ENCODE peak calls at places on chromosomes 11 and 22, in four cellular contexts. One of them, this sample, is unnamed.

GRCh38 chr11:94171693-94172440 is 43.2 kb downstream of the PANX1 start:
- DNase-seq in esophagus muscularis mucosa: peak
- DNase-seq in foreskin fibroblast: peak
- DNase-seq in A549: peak
- DNase-seq in this sample: no peak

GRCh38 chr11:119584193-119585037 is 144.6 kb downstream of the NECTIN1 start:
- DNase-seq in esophagus muscularis mucosa: no peak
- DNase-seq in foreskin fibroblast: peak
- DNase-seq in A549: no peak
- DNase-seq in this sample: no peak

GRCh38 chr22:26805131-26805530 is 147.7 kb downstream of the MIAT start:
- DNase-seq in esophagus muscularis mucosa: no peak
- DNase-seq in foreskin fibroblast: no peak
- DNase-seq in A549: no peak
- DNase-seq in this sample: no peak

GRCh38 chr11:70423523-70424505 is 25.5 kb downstream of the CTTN start:
- DNase-seq in A549: peak
- DNase-seq in esophagus muscularis mucosa: no peak
- DNase-seq in foreskin fibroblast: peak
- DNase-seq in this sample: peak

GRCh38 chr11:119490253-119491006 is 67.5 kb upstream of the THY1 start:
- DNase-seq in esophagus muscularis mucosa: no peak
- DNase-seq in foreskin fibroblast: no peak
- DNase-seq in A549: no peak
- DNase-seq in this sample: no peak

GRCh38 chr11:110317516-110317932 is 21.1 kb upstream of the RDX start:
- DNase-seq in foreskin fibroblast: no peak
- DNase-seq in A549: no peak
- DNase-seq in esophagus muscularis mucosa: no peak
- DNase-seq in this sample: no peak

GRCh38 chr11:58762284-58763119 is 30.8 kb upstream of the GLYAT start:
- DNase-seq in esophagus muscularis mucosa: no peak
- DNase-seq in foreskin fibroblast: no peak
- DNase-seq in A549: no peak
- DNase-seq in this sample: no peak

GRCh38 chr11:14384338-14384737 is 25.4 kb upstream of the RRAS2 start:
- DNase-seq in foreskin fibroblast: peak
- DNase-seq in esophagus muscularis mucosa: no peak
- DNase-seq in A549: no peak
- DNase-seq in this sample: no peak

GRCh38 chr11:9717719-9718118 is 53.8 kb downstream of the SWAP70 start:
- DNase-seq in foreskin fibroblast: no peak
- DNase-seq in A549: no peak
- DNase-seq in esophagus muscularis mucosa: no peak
- DNase-seq in this sample: no peak

GRCh38 chr11:995752-996420 is 40.6 kb downstream of the MUC6 start:
- DNase-seq in foreskin fibroblast: no peak
- DNase-seq in A549: no peak
- DNase-seq in esophagus muscularis mucosa: no peak
- DNase-seq in this sample: no peak

GRCh38 chr22:23232094-23232905 is 52.0 kb downstream of the BCR start:
- DNase-seq in foreskin fibroblast: no peak
- DNase-seq in esophagus muscularis mucosa: no peak
- DNase-seq in A549: no peak
- DNase-seq in this sample: no peak

GRCh38 chr22:44182591-44183588 is 2.2 kb downstream of the PARVG start:
- DNase-seq in A549: no peak
- DNase-seq in foreskin fibroblast: no peak
- DNase-seq in esophagus muscularis mucosa: no peak
- DNase-seq in this sample: no peak

GRCh38 chr11:65214212-65214845 is 32.6 kb downstream of the CAPN1 start:
- DNase-seq in foreskin fibroblast: no peak
- DNase-seq in esophagus muscularis mucosa: no peak
- DNase-seq in A549: no peak
- DNase-seq in this sample: no peak
- TF ChIP-seq CTCF in foreskin fibroblast: no peak
- TF ChIP-seq CTCF in esophagus muscularis mucosa: no peak
- TF ChIP-seq CTCF in A549: no peak
- TF ChIP-seq CTCF in this sample: no peak

GRCh38 chr11:120830092-120830491 is 193.8 kb upstream of the TBCEL start:
- DNase-seq in esophagus muscularis mucosa: no peak
- DNase-seq in A549: no peak
- DNase-seq in foreskin fibroblast: no peak
- DNase-seq in this sample: no peak

GRCh38 chr11:120834686-120835225 is 189.1 kb upstream of the TBCEL start:
- DNase-seq in A549: no peak
- DNase-seq in foreskin fibroblast: no peak
- DNase-seq in esophagus muscularis mucosa: no peak
- DNase-seq in this sample: no peak

GRCh38 chr11:120828847-120829246 is 195.1 kb upstream of the TBCEL start:
- DNase-seq in A549: no peak
- DNase-seq in foreskin fibroblast: no peak
- DNase-seq in esophagus muscularis mucosa: no peak
- DNase-seq in this sample: no peak

GRCh38 chr11:120835601-120836228 is 188.2 kb upstream of the TBCEL start:
- DNase-seq in A549: no peak
- DNase-seq in esophagus muscularis mucosa: no peak
- DNase-seq in foreskin fibroblast: no peak
- DNase-seq in this sample: no peak

GRCh38 chr11:120832609-120833221 is 191.2 kb upstream of the TBCEL start:
- DNase-seq in foreskin fibroblast: no peak
- DNase-seq in A549: no peak
- DNase-seq in esophagus muscularis mucosa: no peak
- DNase-seq in this sample: no peak
- H3K4me3 ChIP-seq in foreskin fibroblast: no peak
- H3K4me3 ChIP-seq in A549: no peak
- H3K4me3 ChIP-seq in esophagus muscularis mucosa: no peak
- H3K4me3 ChIP-seq in this sample: no peak

DNA sequence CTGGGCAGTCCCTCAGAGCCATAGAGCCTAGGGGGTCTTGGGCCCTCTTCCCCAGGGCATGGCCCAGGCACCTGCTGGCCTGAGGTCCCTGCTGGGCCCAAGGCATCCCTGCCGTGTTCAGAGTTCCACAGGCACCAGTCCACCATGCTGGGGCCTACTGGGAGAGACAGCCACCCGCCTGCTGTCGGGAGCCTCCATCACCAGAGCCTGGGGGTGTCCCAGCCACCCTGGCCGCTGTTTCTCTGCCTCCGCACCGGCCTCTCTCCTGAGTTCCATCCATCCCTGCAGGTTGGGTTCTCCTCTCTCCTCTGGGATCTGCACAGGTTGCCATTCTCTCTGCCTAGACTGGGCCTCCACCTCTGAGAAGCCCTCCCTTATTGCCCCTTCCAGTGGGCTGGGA is 68.6 kb downstream of the KCNQ1 start:
- DNase-seq in esophagus muscularis mucosa: no peak
- DNase-seq in A549: no peak
- DNase-seq in foreskin fibroblast: no peak
- DNase-seq in this sample: no peak
- TF ChIP-seq CTCF in esophagus muscularis mucosa: no peak
- TF ChIP-seq CTCF in A549: no peak
- TF ChIP-seq CTCF in foreskin fibroblast: no peak
- TF ChIP-seq CTCF in this sample: no peak

GRCh38 chr22:32745251-32745995 is 56.1 kb upstream of the TIMP3 start:
- DNase-seq in A549: no peak
- DNase-seq in foreskin fibroblast: peak
- DNase-seq in esophagus muscularis mucosa: no peak
- DNase-seq in this sample: peak
- H3K4me3 ChIP-seq in A549: no peak
- H3K4me3 ChIP-seq in foreskin fibroblast: peak
- H3K4me3 ChIP-seq in esophagus muscularis mucosa: no peak
- H3K4me3 ChIP-seq in this sample: peak

GRCh38 chr11:57637626-57638004 is 12.1 kb downstream of the YPEL4 start:
- DNase-seq in A549: no peak
- DNase-seq in foreskin fibroblast: no peak
- DNase-seq in esophagus muscularis mucosa: no peak
- DNase-seq in this sample: no peak

GRCh38 chr11:57639321-57640067 is 10.2 kb downstream of the YPEL4 start:
- DNase-seq in foreskin fibroblast: no peak
- DNase-seq in A549: peak
- DNase-seq in esophagus muscularis mucosa: no peak
- DNase-seq in this sample: no peak

GRCh38 chr11:57638005-57638760 is 11.5 kb downstream of the YPEL4 start:
- DNase-seq in A549: peak
- DNase-seq in esophagus muscularis mucosa: no peak
- DNase-seq in foreskin fibroblast: peak
- DNase-seq in this sample: peak

GRCh38 chr11:57640068-57640800 is 9.5 kb downstream of the YPEL4 start:
- DNase-seq in A549: no peak
- DNase-seq in esophagus muscularis mucosa: no peak
- DNase-seq in foreskin fibroblast: no peak
- DNase-seq in this sample: no peak

GRCh38 chr11:57638811-57639320 is 10.8 kb downstream of the YPEL4 start:
- DNase-seq in A549: no peak
- DNase-seq in esophagus muscularis mucosa: no peak
- DNase-seq in foreskin fibroblast: no peak
- DNase-seq in this sample: no peak
- TF ChIP-seq CTCF in A549: no peak
- TF ChIP-seq CTCF in esophagus muscularis mucosa: no peak
- TF ChIP-seq CTCF in foreskin fibroblast: no peak
- TF ChIP-seq CTCF in this sample: no peak

GRCh38 chr11:95625164-95626017 is 164.2 kb downstream of the FAM76B start:
- DNase-seq in esophagus muscularis mucosa: no peak
- DNase-seq in A549: no peak
- DNase-seq in foreskin fibroblast: no peak
- DNase-seq in this sample: no peak
- H3K4me3 ChIP-seq in esophagus muscularis mucosa: no peak
- H3K4me3 ChIP-seq in A549: no peak
- H3K4me3 ChIP-seq in foreskin fibroblast: no peak
- H3K4me3 ChIP-seq in this sample: no peak

GRCh38 chr22:32473388-32473952 is 1.1 kb upstream of the FBXO7 start:
- DNase-seq in esophagus muscularis mucosa: peak
- DNase-seq in A549: peak
- DNase-seq in foreskin fibroblast: peak
- DNase-seq in this sample: peak
- TF ChIP-seq CTCF in esophagus muscularis mucosa: peak
- TF ChIP-seq CTCF in A549: peak
- TF ChIP-seq CTCF in foreskin fibroblast: peak
- TF ChIP-seq CTCF in this sample: peak

GRCh38 chr22:37127350-37127878 is 17.9 kb upstream of the TMPRSS6 start:
- DNase-seq in esophagus muscularis mucosa: no peak
- DNase-seq in A549: no peak
- DNase-seq in foreskin fibroblast: no peak
- DNase-seq in this sample: no peak

GRCh38 chr22:37128555-37129281 is 19.2 kb upstream of the TMPRSS6 start:
- DNase-seq in esophagus muscularis mucosa: no peak
- DNase-seq in foreskin fibroblast: no peak
- DNase-seq in A549: no peak
- DNase-seq in this sample: no peak

GRCh38 chr22:37126383-37126782 is 16.9 kb upstream of the TMPRSS6 start:
- DNase-seq in A549: peak
- DNase-seq in foreskin fibroblast: no peak
- DNase-seq in esophagus muscularis mucosa: no peak
- DNase-seq in this sample: no peak

GRCh38 chr22:37130031-37130430 is 19.7 kb downstream of the IL2RB start:
- DNase-seq in esophagus muscularis mucosa: no peak
- DNase-seq in foreskin fibroblast: no peak
- DNase-seq in A549: no peak
- DNase-seq in this sample: no peak

GRCh38 chr22:37126882-37127281 is 17.4 kb upstream of the TMPRSS6 start:
- DNase-seq in foreskin fibroblast: no peak
- DNase-seq in esophagus muscularis mucosa: no peak
- DNase-seq in A549: no peak
- DNase-seq in this sample: no peak
- H3K4me3 ChIP-seq in foreskin fibroblast: no peak
- H3K4me3 ChIP-seq in esophagus muscularis mucosa: no peak
- H3K4me3 ChIP-seq in A549: no peak
- H3K4me3 ChIP-seq in this sample: no peak

GRCh38 chr22:45208696-45208992 is 32.0 kb downstream of the KIAA0930 start:
- DNase-seq in esophagus muscularis mucosa: no peak
- DNase-seq in foreskin fibroblast: no peak
- DNase-seq in A549: no peak
- DNase-seq in this sample: no peak

GRCh38 chr22:45208993-45209838 is 31.5 kb downstream of the KIAA0930 start:
- DNase-seq in A549: peak
- DNase-seq in esophagus muscularis mucosa: no peak
- DNase-seq in foreskin fibroblast: peak
- DNase-seq in this sample: peak

GRCh38 chr22:45210577-45211431 is 29.9 kb downstream of the KIAA0930 start:
- DNase-seq in foreskin fibroblast: peak
- DNase-seq in A549: no peak
- DNase-seq in esophagus muscularis mucosa: no peak
- DNase-seq in this sample: peak

GRCh38 chr22:45211435-45211834 is 29.3 kb downstream of the KIAA0930 start:
- DNase-seq in esophagus muscularis mucosa: no peak
- DNase-seq in A549: no peak
- DNase-seq in foreskin fibroblast: peak
- DNase-seq in this sample: no peak

GRCh38 chr22:45210174-45210573 is 30.5 kb downstream of the KIAA0930 start:
- DNase-seq in A549: no peak
- DNase-seq in foreskin fibroblast: no peak
- DNase-seq in esophagus muscularis mucosa: no peak
- DNase-seq in this sample: no peak
- TF ChIP-seq CTCF in A549: no peak
- TF ChIP-seq CTCF in foreskin fibroblast: no peak
- TF ChIP-seq CTCF in esophagus muscularis mucosa: no peak
- TF ChIP-seq CTCF in this sample: no peak

DNA sequence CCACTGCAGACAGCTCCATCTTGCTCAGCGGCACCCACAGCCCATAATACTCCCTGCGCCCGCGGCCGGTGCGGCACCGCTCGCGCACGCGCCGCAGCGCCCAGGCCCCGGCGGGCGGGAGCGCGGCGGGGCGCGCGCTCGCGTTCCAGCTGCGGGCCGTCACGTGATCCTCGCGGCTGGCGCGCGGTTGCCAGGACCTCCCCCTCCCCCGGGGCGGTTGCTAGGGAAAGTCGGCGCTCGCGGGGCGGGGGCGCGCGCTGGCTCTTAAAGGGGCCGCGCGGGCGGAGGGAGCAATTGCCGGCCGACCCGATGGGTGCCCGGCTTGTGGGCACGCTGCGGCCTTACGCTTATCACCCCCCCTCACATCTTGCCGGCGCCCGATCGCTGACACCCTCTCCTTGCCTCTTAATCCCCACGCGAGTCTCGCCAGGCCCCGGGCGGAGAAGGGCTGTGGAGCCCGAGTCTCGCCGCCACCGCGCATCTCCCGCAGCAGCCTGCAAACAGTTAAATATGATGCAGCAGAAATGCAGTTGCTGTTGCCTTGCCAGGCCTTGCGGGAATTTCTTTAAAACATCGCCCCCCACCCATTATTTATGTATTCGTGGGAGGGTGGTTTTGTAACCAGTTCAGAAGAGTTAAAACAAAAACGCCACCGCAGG is at the start of gene CBX6:
- DNase-seq in foreskin fibroblast: peak
- DNase-seq in esophagus muscularis mucosa: peak
- DNase-seq in A549: peak
- DNase-seq in this sample: peak
- H3K4me3 ChIP-seq in foreskin fibroblast: peak
- H3K4me3 ChIP-seq in esophagus muscularis mucosa: peak
- H3K4me3 ChIP-seq in A549: peak
- H3K4me3 ChIP-seq in this sample: peak

This sample was measured in HFF-Myc.